ENCODE peak calls at places on chromosomes 1 and 21, in six cellular contexts. X is IMR-90, R is mesenchymal stem cell, N is H1, T is neuronal stem cell, B is mesendoderm. Y is an unnamed sample.

GRCh38 chr1:222653178-222653827 is 35.4 kb downstream of the MIA3 start:
- DNase-seq in X (no peak), R (no peak), N (no peak), B (no peak), T (no peak), Y (no peak)

GRCh38 chr21:14901482-14901958 is 163.3 kb downstream of the NRIP1 start:
- DNase-seq in N (no peak), X (peak), B (no peak), T (no peak), R (peak), Y (no peak)

GRCh38 chr1:21325731-21326387 is 35.6 kb upstream of the ECE1 start:
- DNase-seq in N (no peak), R (no peak), T (no peak), B (no peak), X (no peak), Y (no peak)

GRCh38 chr1:225567789-225568188 is 85.1 kb downstream of the ENAH start:
- DNase-seq in B (peak), N (no peak), T (no peak), X (no peak), R (no peak), Y (no peak)

GRCh38 chr1:176575991-176576390 is 113.0 kb downstream of the PAPPA2 start:
- DNase-seq in X (no peak), T (no peak), N (no peak), R (no peak), B (no peak), Y (no peak)

GRCh38 chr21:45549670-45550463 is 7.6 kb upstream of the SLC19A1 start:
- DNase-seq in B (no peak), T (no peak), R (no peak), X (no peak), N (no peak), Y (peak)

GRCh38 chr1:205504311-205505075 is at the start of gene CDK18:
- DNase-seq in X (no peak), N (peak), R (peak), T (peak), B (peak), Y (peak)

GRCh38 chr1:230031131-230031530 is 35.9 kb upstream of the GALNT2 start:
- DNase-seq in R (peak), X (no peak), T (no peak), N (no peak), B (no peak), Y (no peak)

GRCh38 chr1:228367798-228368791 is 38.5 kb downstream of the TRIM11 start:
- DNase-seq in B (peak), X (no peak), N (no peak), R (no peak), T (no peak), Y (peak)

GRCh38 chr1:183267646-183268431 is 81.8 kb downstream of the LAMC2 start:
- DNase-seq in B (no peak), N (no peak), T (no peak), R (peak), X (peak), Y (no peak)

GRCh38 chr21:37668462-37669239 is 247.6 kb downstream of the KCNJ6 start:
- DNase-seq in R (no peak), T (no peak), X (no peak), N (no peak), B (peak), Y (peak)

GRCh38 chr21:30146558-30147282 is 19.9 kb downstream of the CLDN17 start:
- DNase-seq in T (no peak), R (no peak), X (no peak), B (peak), N (no peak), Y (no peak)

GRCh38 chr1:202076050-202076511 is 46.6 kb upstream of the GPR37L1 start:
- DNase-seq in T (no peak), B (peak), X (no peak), R (peak), N (no peak), Y (no peak)

GRCh38 chr1:27007909-27008582 is 4.6 kb downstream of the TENT5B start:
- DNase-seq in X (no peak), T (no peak), R (peak), N (peak), B (peak), Y (peak)

GRCh38 chr1:179921981-179922380 is 32.6 kb upstream of the CEP350 start:
- DNase-seq in R (no peak), N (no peak), B (peak), T (no peak), X (peak), Y (no peak)

GRCh38 chr1:84844094-84844493 is 48.9 kb downstream of the LPAR3 start:
- DNase-seq in R (no peak), N (no peak), B (no peak), T (no peak), X (no peak), Y (no peak)

GRCh38 chr1:113811353-113811887 is 856 bp downstream of the RSBN1 start:
- DNase-seq in T (peak), N (no peak), X (peak), B (peak), R (peak), Y (peak)

GRCh38 chr1:67958472-67958871 is 92.0 kb downstream of the DIRAS3 start:
- DNase-seq in N (no peak), T (no peak), R (no peak), B (no peak), X (no peak), Y (no peak)

GRCh38 chr1:42958488-42959317 is at the start of gene SLC2A1:
- DNase-seq in N (peak), B (peak), X (peak), T (peak), R (peak), Y (peak)

GRCh38 chr1:211591980-211592493 is 13.1 kb upstream of the SLC30A1 start:
- DNase-seq in T (no peak), N (no peak), R (peak), B (no peak), X (peak), Y (no peak)

GRCh38 chr1:12468323-12468722 is 149.7 kb downstream of the DHRS3 start:
- DNase-seq in N (no peak), B (no peak), X (no peak), R (no peak), T (no peak), Y (no peak)

GRCh38 chr1:80418134-80418533 is 1382.6 kb upstream of the ADGRL2 start:
- DNase-seq in R (no peak), B (no peak), N (no peak), T (no peak), X (no peak), Y (no peak)

GRCh38 chr1:156115514-156116374 is 1.2 kb downstream of the LMNA start:
- DNase-seq in B (peak), X (peak), N (no peak), R (peak), T (no peak), Y (peak)

GRCh38 chr1:2526824-2527552 is 592 bp upstream of the PANK4 start:
- DNase-seq in N (no peak), X (peak), R (peak), T (peak), B (peak), Y (no peak)

GRCh38 chr1:27621067-27621920 is 13.7 kb downstream of the FGR start:
- DNase-seq in T (no peak), R (no peak), N (no peak), X (peak), B (no peak), Y (no peak)

GRCh38 chr1:100760511-100760910 is 41.0 kb downstream of the VCAM1 start:
- DNase-seq in R (no peak), B (no peak), N (no peak), T (no peak), X (no peak), Y (no peak)

GRCh38 chr1:63124666-63125191 is 197.6 kb upstream of the FOXD3 start:
- DNase-seq in N (no peak), T (no peak), B (peak), X (peak), R (peak), Y (no peak)

GRCh38 chr1:91278754-91279153 is 125.9 kb downstream of the HFM1 start:
- DNase-seq in T (peak), X (peak), B (peak), R (peak), N (no peak), Y (no peak)

GRCh38 chr1:5200006-5200405 is 545.6 kb downstream of the AJAP1 start:
- DNase-seq in X (no peak), R (no peak), T (no peak), B (no peak), N (no peak), Y (no peak)

GRCh38 chr1:35269190-35269988 is 880 bp downstream of the ZMYM4 start:
- DNase-seq in B (peak), T (peak), X (no peak), R (peak), N (peak), Y (no peak)

GRCh38 chr1:150281221-150281757 is 1.1 kb upstream of the CIART start:
- DNase-seq in N (peak), T (peak), R (peak), X (peak), B (peak), Y (peak)

GRCh38 chr1:44036409-44037111 is 5.3 kb upstream of the SLC6A9 start:
- DNase-seq in R (peak), N (peak), T (peak), X (peak), B (peak), Y (peak)

GRCh38 chr21:21434944-21435343 is 436.7 kb downstream of the NCAM2 start:
- DNase-seq in N (no peak), B (no peak), R (no peak), T (no peak), X (no peak), Y (no peak)
- H2BK15ac ChIP-seq in N (no peak), B (no peak), R (no peak), T (no peak), X (no peak), Y (no peak)

GRCh38 chr1:172514108-172514507 is 18.8 kb upstream of the SUCO start:
- DNase-seq in N (no peak), R (no peak), T (no peak), X (no peak), B (no peak), Y (no peak)
- H3K4me2 ChIP-seq in N (no peak), R (no peak), T (no peak), X (no peak), B (no peak), Y (no peak)

GRCh38 chr1:213417225-213417820 is 366.3 kb downstream of the RPS6KC1 start:
- DNase-seq in T (no peak), B (no peak), N (peak), R (no peak), X (no peak), Y (no peak)

GRCh38 chr1:213415686-213416380 is 364.8 kb downstream of the RPS6KC1 start:
- DNase-seq in B (peak), R (no peak), T (no peak), N (no peak), X (no peak), Y (no peak)

GRCh38 chr1:213414901-213415300 is 363.9 kb downstream of the RPS6KC1 start:
- DNase-seq in B (no peak), R (no peak), X (no peak), T (no peak), N (no peak), Y (no peak)

GRCh38 chr1:213416461-213417224 is 365.6 kb downstream of the RPS6KC1 start:
- DNase-seq in R (no peak), X (no peak), T (no peak), B (no peak), N (peak), Y (no peak)

GRCh38 chr1:213414346-213414745 is 363.3 kb downstream of the RPS6KC1 start:
- DNase-seq in T (no peak), B (no peak), X (no peak), N (no peak), R (no peak), Y (no peak)
- H2BK15ac ChIP-seq in T (no peak), B (no peak), X (no peak), N (no peak), R (no peak), Y (no peak)

GRCh38 chr1:25993197-25993951 is 4.5 kb downstream of the PAFAH2 start:
- DNase-seq in X (no peak), T (no peak), B (no peak), R (no peak), N (no peak), Y (no peak)
- H3K4me2 ChIP-seq in X (no peak), T (no peak), B (no peak), R (no peak), N (peak), Y (no peak)

GRCh38 chr1:181106479-181106878 is 18.0 kb downstream of the IER5 start:
- DNase-seq in X (no peak), R (no peak), B (no peak), N (no peak), T (no peak), Y (no peak)
- H2BK15ac ChIP-seq in X (no peak), R (no peak), B (no peak), N (peak), T (no peak), Y (no peak)

GRCh38 chr1:212638419-212639151 is 30.0 kb downstream of the ATF3 start:
- DNase-seq in R (peak), N (no peak), B (no peak), X (peak), T (no peak), Y (no peak)

GRCh38 chr1:212634252-212634651 is 25.7 kb downstream of the ATF3 start:
- DNase-seq in N (no peak), B (no peak), X (no peak), T (no peak), R (no peak), Y (no peak)

GRCh38 chr1:212635141-212635601 is 26.6 kb downstream of the ATF3 start:
- DNase-seq in B (no peak), X (peak), N (no peak), R (peak), T (no peak), Y (no peak)

GRCh38 chr1:212640223-212640885 is 31.8 kb downstream of the ATF3 start:
- DNase-seq in N (no peak), R (no peak), X (no peak), T (no peak), B (no peak), Y (no peak)

GRCh38 chr1:212637902-212638301 is 29.3 kb downstream of the ATF3 start:
- DNase-seq in N (no peak), R (peak), T (no peak), B (no peak), X (peak), Y (no peak)
- H3K4me2 ChIP-seq in N (no peak), R (no peak), T (no peak), B (no peak), X (peak), Y (no peak)

GRCh38 chr1:3729594-3730555 is 22.4 kb upstream of the CCDC27 start:
- DNase-seq in N (no peak), T (no peak), X (no peak), R (no peak), B (no peak), Y (no peak)
- H2BK15ac ChIP-seq in N (no peak), T (no peak), X (no peak), R (no peak), B (no peak), Y (peak)

GRCh38 chr21:42262826-42263225 is 43.9 kb downstream of the ABCG1 start:
- DNase-seq in T (no peak), N (no peak), R (peak), X (peak), B (peak), Y (no peak)
- H3K4me2 ChIP-seq in T (no peak), N (no peak), R (no peak), X (no peak), B (no peak), Y (no peak)

GRCh38 chr21:39567180-39567972 is 45.4 kb upstream of the B3GALT5 start:
- DNase-seq in N (no peak), B (no peak), X (no peak), R (no peak), T (no peak), Y (no peak)
- H2BK15ac ChIP-seq in N (peak), B (no peak), X (no peak), R (no peak), T (no peak), Y (no peak)